ENCODE peak calls at places on chromosomes 1 and 21, in six cellular contexts. One of them, this sample, is unnamed.
A peak's percentile ranks its signal among the peaks of the same experiment; 100 is the strongest.

GRCh38 chr1:155831279-155831976 is 25.6 kb downstream of the GON4L start:
- DNase-seq in K562: no peak
- DNase-seq in A549: no peak
- DNase-seq in brain microvascular endothelial cell: no peak
- DNase-seq in heart left ventricle: no peak
- DNase-seq in foreskin fibroblast: no peak
- DNase-seq in this sample: no peak

GRCh38 chr21:45592208-45592619 is 50.0 kb upstream of the SLC19A1 start:
- DNase-seq in K562: peak; percentile 43
- DNase-seq in A549: no peak
- DNase-seq in brain microvascular endothelial cell: no peak
- DNase-seq in heart left ventricle: no peak
- DNase-seq in foreskin fibroblast: no peak
- DNase-seq in this sample: peak; percentile 81

GRCh38 chr1:63877021-63877767 is 103.4 kb downstream of the ROR1 start:
- DNase-seq in K562: no peak
- DNase-seq in A549: no peak
- DNase-seq in brain microvascular endothelial cell: no peak
- DNase-seq in heart left ventricle: no peak
- DNase-seq in foreskin fibroblast: no peak
- DNase-seq in this sample: no peak

GRCh38 chr21:43731891-43732711 is 13.2 kb downstream of the PDXK start:
- DNase-seq in K562: no peak
- DNase-seq in A549: no peak
- DNase-seq in brain microvascular endothelial cell: no peak
- DNase-seq in heart left ventricle: no peak
- DNase-seq in foreskin fibroblast: no peak
- DNase-seq in this sample: no peak

GRCh38 chr1:6154525-6155319 is 25.4 kb downstream of the CHD5 start:
- DNase-seq in K562: no peak
- DNase-seq in A549: no peak
- DNase-seq in brain microvascular endothelial cell: no peak
- DNase-seq in heart left ventricle: no peak
- DNase-seq in foreskin fibroblast: no peak
- DNase-seq in this sample: no peak

GRCh38 chr1:19203440-19203839 is 6.6 kb downstream of the UBR4 start:
- DNase-seq in K562: no peak
- DNase-seq in A549: no peak
- DNase-seq in brain microvascular endothelial cell: peak; percentile 30
- DNase-seq in heart left ventricle: no peak
- DNase-seq in foreskin fibroblast: peak; percentile 63
- DNase-seq in this sample: no peak

GRCh38 chr1:147879911-147880310 is 22.7 kb upstream of the GJA8 start:
- DNase-seq in K562: no peak
- DNase-seq in A549: no peak
- DNase-seq in brain microvascular endothelial cell: no peak
- DNase-seq in heart left ventricle: no peak
- DNase-seq in foreskin fibroblast: no peak
- DNase-seq in this sample: no peak

GRCh38 chr1:215754112-215754511 is 187.0 kb downstream of the KCTD3 start:
- DNase-seq in K562: no peak
- DNase-seq in A549: no peak
- DNase-seq in brain microvascular endothelial cell: no peak
- DNase-seq in heart left ventricle: no peak
- DNase-seq in foreskin fibroblast: no peak
- DNase-seq in this sample: no peak

GRCh38 chr1:202274611-202275010 is 67.1 kb downstream of the UBE2T start:
- DNase-seq in K562: peak; percentile 35
- DNase-seq in A549: peak; percentile 50
- DNase-seq in brain microvascular endothelial cell: peak; percentile 43
- DNase-seq in heart left ventricle: no peak
- DNase-seq in foreskin fibroblast: no peak
- DNase-seq in this sample: no peak

GRCh38 chr1:150869683-150870082 is 6.7 kb downstream of the ARNT start:
- DNase-seq in K562: no peak
- DNase-seq in A549: no peak
- DNase-seq in brain microvascular endothelial cell: no peak
- DNase-seq in heart left ventricle: no peak
- DNase-seq in foreskin fibroblast: no peak
- DNase-seq in this sample: no peak
- TF ChIP-seq CTCF in K562: no peak
- TF ChIP-seq CTCF in A549: no peak
- TF ChIP-seq CTCF in brain microvascular endothelial cell: no peak
- TF ChIP-seq CTCF in heart left ventricle: no peak
- TF ChIP-seq CTCF in foreskin fibroblast: no peak
- TF ChIP-seq CTCF in this sample: no peak

GRCh38 chr1:94592566-94592920 is 51.0 kb upstream of the F3 start:
- DNase-seq in K562: no peak
- DNase-seq in A549: no peak
- DNase-seq in brain microvascular endothelial cell: no peak
- DNase-seq in heart left ventricle: no peak
- DNase-seq in foreskin fibroblast: no peak
- DNase-seq in this sample: no peak

GRCh38 chr1:94596260-94596659 is 54.7 kb upstream of the F3 start:
- DNase-seq in K562: no peak
- DNase-seq in A549: no peak
- DNase-seq in brain microvascular endothelial cell: no peak
- DNase-seq in heart left ventricle: no peak
- DNase-seq in foreskin fibroblast: no peak
- DNase-seq in this sample: no peak

GRCh38 chr1:94591791-94592565 is 50.4 kb upstream of the F3 start:
- DNase-seq in K562: no peak
- DNase-seq in A549: no peak
- DNase-seq in brain microvascular endothelial cell: no peak
- DNase-seq in heart left ventricle: no peak
- DNase-seq in foreskin fibroblast: no peak
- DNase-seq in this sample: no peak

GRCh38 chr1:94590203-94591137 is 48.9 kb upstream of the F3 start:
- DNase-seq in K562: no peak
- DNase-seq in A549: no peak
- DNase-seq in brain microvascular endothelial cell: no peak
- DNase-seq in heart left ventricle: no peak
- DNase-seq in foreskin fibroblast: peak; percentile 19
- DNase-seq in this sample: no peak

GRCh38 chr1:94593611-94594010 is 52.1 kb upstream of the F3 start:
- DNase-seq in K562: no peak
- DNase-seq in A549: no peak
- DNase-seq in brain microvascular endothelial cell: no peak
- DNase-seq in heart left ventricle: no peak
- DNase-seq in foreskin fibroblast: no peak
- DNase-seq in this sample: no peak
- TF ChIP-seq CTCF in K562: no peak
- TF ChIP-seq CTCF in A549: no peak
- TF ChIP-seq CTCF in brain microvascular endothelial cell: no peak
- TF ChIP-seq CTCF in heart left ventricle: no peak
- TF ChIP-seq CTCF in foreskin fibroblast: no peak
- TF ChIP-seq CTCF in this sample: no peak

GRCh38 chr1:85459274-85459673 is 5.7 kb downstream of the DDAH1 start:
- DNase-seq in K562: no peak
- DNase-seq in A549: no peak
- DNase-seq in brain microvascular endothelial cell: no peak
- DNase-seq in heart left ventricle: no peak
- DNase-seq in foreskin fibroblast: no peak
- DNase-seq in this sample: no peak
- TF ChIP-seq CTCF in K562: no peak
- TF ChIP-seq CTCF in A549: no peak
- TF ChIP-seq CTCF in brain microvascular endothelial cell: no peak
- TF ChIP-seq CTCF in heart left ventricle: no peak
- TF ChIP-seq CTCF in foreskin fibroblast: no peak
- TF ChIP-seq CTCF in this sample: no peak

GRCh38 chr1:175845371-175845770 is 102.0 kb upstream of the TNR start:
- DNase-seq in K562: no peak
- DNase-seq in A549: no peak
- DNase-seq in brain microvascular endothelial cell: no peak
- DNase-seq in heart left ventricle: no peak
- DNase-seq in foreskin fibroblast: no peak
- DNase-seq in this sample: no peak

GRCh38 chr1:175841613-175842234 is 98.3 kb upstream of the TNR start:
- DNase-seq in K562: no peak
- DNase-seq in A549: no peak
- DNase-seq in brain microvascular endothelial cell: no peak
- DNase-seq in heart left ventricle: no peak
- DNase-seq in foreskin fibroblast: no peak
- DNase-seq in this sample: no peak

GRCh38 chr1:175842545-175842944 is 99.2 kb upstream of the TNR start:
- DNase-seq in K562: no peak
- DNase-seq in A549: no peak
- DNase-seq in brain microvascular endothelial cell: no peak
- DNase-seq in heart left ventricle: no peak
- DNase-seq in foreskin fibroblast: no peak
- DNase-seq in this sample: no peak

GRCh38 chr1:175845985-175846384 is 102.6 kb upstream of the TNR start:
- DNase-seq in K562: no peak
- DNase-seq in A549: no peak
- DNase-seq in brain microvascular endothelial cell: no peak
- DNase-seq in heart left ventricle: no peak
- DNase-seq in foreskin fibroblast: no peak
- DNase-seq in this sample: no peak

DNA sequence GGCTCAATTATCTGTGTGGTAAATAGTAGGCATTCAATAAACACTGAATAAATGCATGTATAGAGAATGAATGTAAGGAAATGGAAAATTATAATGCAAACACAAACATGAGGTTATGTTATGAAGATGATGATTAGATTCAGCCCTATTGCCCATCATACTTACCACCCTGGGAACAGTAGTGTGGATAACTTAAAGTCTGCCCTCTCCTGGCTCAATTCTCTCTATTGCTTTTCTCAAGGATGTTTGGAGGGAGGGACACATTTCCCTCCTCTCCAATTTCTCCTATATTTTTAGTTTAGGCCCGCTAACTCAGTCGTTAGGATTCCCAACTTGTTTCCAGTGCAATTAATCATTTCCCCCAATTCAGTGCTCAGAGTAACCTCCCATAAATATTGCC is 101.5 kb upstream of the TNR start:
- DNase-seq in K562: no peak
- DNase-seq in A549: no peak
- DNase-seq in brain microvascular endothelial cell: no peak
- DNase-seq in heart left ventricle: no peak
- DNase-seq in foreskin fibroblast: no peak
- DNase-seq in this sample: no peak
- TF ChIP-seq CTCF in K562: no peak
- TF ChIP-seq CTCF in A549: no peak
- TF ChIP-seq CTCF in brain microvascular endothelial cell: no peak
- TF ChIP-seq CTCF in heart left ventricle: no peak
- TF ChIP-seq CTCF in foreskin fibroblast: no peak
- TF ChIP-seq CTCF in this sample: no peak

GRCh38 chr1:54671985-54672608 is 30.5 kb downstream of the MROH7 start:
- DNase-seq in K562: peak; percentile 84
- DNase-seq in A549: peak; percentile 47
- DNase-seq in brain microvascular endothelial cell: peak; percentile 54
- DNase-seq in heart left ventricle: no peak
- DNase-seq in foreskin fibroblast: peak; percentile 31
- DNase-seq in this sample: peak; percentile 19
- TF ChIP-seq CTCF in K562: peak; percentile 95
- TF ChIP-seq CTCF in A549: peak; percentile 71
- TF ChIP-seq CTCF in brain microvascular endothelial cell: peak; percentile 93
- TF ChIP-seq CTCF in heart left ventricle: peak; percentile 48
- TF ChIP-seq CTCF in foreskin fibroblast: peak; percentile 69
- TF ChIP-seq CTCF in this sample: peak; percentile 98

DNA sequence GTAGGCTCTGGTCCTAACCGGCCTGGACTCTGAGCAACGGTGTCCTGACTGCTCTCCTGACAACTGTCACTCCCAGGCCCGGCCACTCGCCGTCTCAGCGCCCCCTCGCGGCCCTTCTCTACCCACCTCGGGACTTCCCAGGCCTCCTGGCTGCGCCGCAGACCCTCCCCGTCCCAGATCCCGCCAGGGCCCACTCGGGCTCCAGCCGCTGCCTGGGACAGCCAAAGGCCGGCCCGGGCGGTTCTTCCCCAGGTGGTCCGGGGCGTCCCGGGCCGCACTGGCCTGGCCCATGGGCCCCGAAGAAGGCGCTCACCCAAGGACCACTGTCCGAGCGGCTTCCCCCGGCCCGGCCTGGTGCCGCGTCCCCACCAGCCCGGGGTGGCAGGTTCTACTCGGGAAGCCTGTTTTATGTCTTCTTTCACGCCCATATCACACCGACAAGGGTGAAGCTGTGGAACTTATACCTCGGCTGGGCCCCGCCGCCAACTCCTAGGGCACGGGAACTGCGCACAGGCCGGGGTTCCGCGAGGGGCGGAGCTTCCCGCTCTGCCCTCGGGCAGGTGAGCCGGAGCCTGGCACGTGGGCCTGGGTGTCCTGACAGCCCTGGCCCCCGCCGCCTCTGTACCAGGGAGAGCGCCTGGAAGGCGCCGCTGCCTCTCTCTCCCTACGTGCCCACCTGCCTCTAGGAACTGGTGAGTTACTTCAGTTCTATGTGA is 138.3 kb downstream of the TTLL7 start:
- DNase-seq in K562: peak; percentile 52
- DNase-seq in A549: peak; percentile 45
- DNase-seq in brain microvascular endothelial cell: peak; percentile 48
- DNase-seq in heart left ventricle: peak; percentile 90
- DNase-seq in foreskin fibroblast: no peak
- DNase-seq in this sample: peak; percentile 8
- TF ChIP-seq CTCF in K562: peak; percentile 72
- TF ChIP-seq CTCF in A549: peak; percentile 61
- TF ChIP-seq CTCF in brain microvascular endothelial cell: peak; percentile 86
- TF ChIP-seq CTCF in heart left ventricle: peak; percentile 77
- TF ChIP-seq CTCF in foreskin fibroblast: no peak
- TF ChIP-seq CTCF in this sample: peak; percentile 70

DNA sequence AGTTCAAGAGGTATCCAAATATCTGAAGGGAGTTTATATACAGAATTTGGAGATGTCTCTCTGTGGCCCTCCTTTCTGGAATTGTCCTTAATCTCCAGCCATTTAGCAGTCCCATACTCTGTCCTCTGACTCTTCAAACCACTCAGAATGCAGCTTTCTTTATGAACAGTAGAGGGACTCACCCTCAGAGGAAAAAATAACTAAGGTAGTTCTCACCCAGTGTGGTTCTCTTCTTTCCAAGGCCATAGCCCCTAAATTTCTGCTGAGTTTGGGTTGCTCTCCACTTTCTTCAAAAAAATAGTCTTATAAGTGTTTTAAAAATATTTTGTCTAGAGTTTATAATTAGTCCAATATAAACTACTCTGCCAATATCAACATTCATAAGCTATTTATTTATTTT is 369.7 kb downstream of the MATN1 start:
- DNase-seq in K562: no peak
- DNase-seq in A549: no peak
- DNase-seq in brain microvascular endothelial cell: no peak
- DNase-seq in heart left ventricle: no peak
- DNase-seq in foreskin fibroblast: no peak
- DNase-seq in this sample: no peak
- TF ChIP-seq CTCF in K562: peak; percentile 29
- TF ChIP-seq CTCF in A549: no peak
- TF ChIP-seq CTCF in brain microvascular endothelial cell: peak; percentile 43
- TF ChIP-seq CTCF in heart left ventricle: peak; percentile 17
- TF ChIP-seq CTCF in foreskin fibroblast: peak; percentile 54
- TF ChIP-seq CTCF in this sample: peak; percentile 16

DNA sequence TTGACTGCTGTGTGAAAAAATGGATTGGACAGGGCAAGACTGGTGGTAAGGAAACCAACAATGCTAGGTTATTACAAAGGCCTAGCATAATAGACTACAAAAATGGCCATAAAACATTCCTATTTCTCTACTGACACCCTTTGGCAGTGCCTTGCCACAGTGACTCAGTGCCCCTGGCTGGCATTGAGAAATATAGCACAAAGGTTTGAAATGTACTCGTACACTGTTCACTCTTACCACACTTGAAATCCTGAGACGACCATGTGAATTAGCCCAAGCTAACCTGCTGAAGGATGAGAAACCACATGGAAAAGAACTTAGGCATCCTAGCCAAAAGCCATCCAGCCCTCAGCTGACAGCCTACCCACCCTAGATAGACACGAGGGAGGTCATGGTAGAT is 149.8 kb upstream of the PALMD start:
- DNase-seq in K562: no peak
- DNase-seq in A549: no peak
- DNase-seq in brain microvascular endothelial cell: no peak
- DNase-seq in heart left ventricle: no peak
- DNase-seq in foreskin fibroblast: peak; percentile 9
- DNase-seq in this sample: no peak
- TF ChIP-seq CTCF in K562: no peak
- TF ChIP-seq CTCF in A549: no peak
- TF ChIP-seq CTCF in brain microvascular endothelial cell: no peak
- TF ChIP-seq CTCF in heart left ventricle: no peak
- TF ChIP-seq CTCF in foreskin fibroblast: no peak
- TF ChIP-seq CTCF in this sample: no peak

This sample was measured in GM12864.